ENCODE peak calls at places on chromosome 15, in five cellular contexts. E is coronary artery, B is left lung, N is fibroblast of lung, D is dorsolateral prefrontal cortex. O is an unnamed sample.
A peak's percentile ranks its signal among the peaks of the same experiment; 100 is the strongest.

GRCh38 chr15:97598353-97598798 is 362.1 kb upstream of the ARRDC4 start:
- DNase-seq in N (no peak), D (no peak), B (no peak), E (no peak), O (no peak)

GRCh38 chr15:64622410-64623260 is 152.8 kb downstream of the RBPMS2 start:
- DNase-seq in D (no peak), N (no peak), E (no peak), B (no peak), O (no peak)

GRCh38 chr15:85956515-85957275 is 123.0 kb upstream of the AGBL1 start:
- DNase-seq in E (no peak), N (peak; percentile 7), D (no peak), B (no peak), O (no peak)

GRCh38 chr15:51229907-51230328 is 108.5 kb downstream of the CYP19A1 start:
- DNase-seq in D (no peak), B (no peak), E (no peak), N (peak; percentile 69), O (no peak)

GRCh38 chr15:55357774-55358173 is 38.8 kb downstream of the PIGB start:
- DNase-seq in D (no peak), E (no peak), N (peak; percentile 65), B (no peak), O (no peak)

GRCh38 chr15:31031471-31032064 is 40.1 kb upstream of the MTMR10 start:
- DNase-seq in N (peak; percentile 15), D (no peak), B (no peak), E (no peak), O (no peak)

GRCh38 chr15:47685141-47685870 is 32.0 kb upstream of the SEMA6D start:
- DNase-seq in N (no peak), D (no peak), B (no peak), E (no peak), O (no peak)

GRCh38 chr15:98077186-98077585 is 116.7 kb downstream of the ARRDC4 start:
- DNase-seq in N (no peak), D (no peak), E (no peak), B (peak; percentile 73), O (no peak)

GRCh38 chr15:100107151-100107550 is 234.6 kb downstream of the ADAMTS17 start:
- DNase-seq in N (no peak), E (no peak), D (no peak), B (no peak), O (no peak)

GRCh38 chr15:57923750-57924149 is 141.8 kb downstream of the ALDH1A2 start:
- DNase-seq in E (no peak), D (no peak), N (peak; percentile 18), B (no peak), O (no peak)
- H3K4me3 ChIP-seq in E (peak overlapping the region; percentile 24), D (no peak overlapping the region), N (no peak overlapping the region), B (no peak overlapping the region), O (no peak overlapping the region)

GRCh38 chr15:84819291-84819768 is 2.2 kb downstream of the ALPK3 start:
- DNase-seq in E (peak; percentile 80), N (no peak), D (no peak), B (no peak), O (no peak)

GRCh38 chr15:84817461-84818081 is 415 bp downstream of the ALPK3 start:
- DNase-seq in N (no peak), B (peak; percentile 81), E (peak; percentile 75), D (no peak), O (no peak)

GRCh38 chr15:84816694-84817460 is at the start of gene ALPK3:
- DNase-seq in D (no peak), N (no peak), B (peak; percentile 80), E (peak; percentile 89), O (no peak)

GRCh38 chr15:84819791-84820190 is 2.6 kb downstream of the ALPK3 start:
- DNase-seq in N (no peak), E (no peak), B (no peak), D (no peak), O (no peak)

DNA sequence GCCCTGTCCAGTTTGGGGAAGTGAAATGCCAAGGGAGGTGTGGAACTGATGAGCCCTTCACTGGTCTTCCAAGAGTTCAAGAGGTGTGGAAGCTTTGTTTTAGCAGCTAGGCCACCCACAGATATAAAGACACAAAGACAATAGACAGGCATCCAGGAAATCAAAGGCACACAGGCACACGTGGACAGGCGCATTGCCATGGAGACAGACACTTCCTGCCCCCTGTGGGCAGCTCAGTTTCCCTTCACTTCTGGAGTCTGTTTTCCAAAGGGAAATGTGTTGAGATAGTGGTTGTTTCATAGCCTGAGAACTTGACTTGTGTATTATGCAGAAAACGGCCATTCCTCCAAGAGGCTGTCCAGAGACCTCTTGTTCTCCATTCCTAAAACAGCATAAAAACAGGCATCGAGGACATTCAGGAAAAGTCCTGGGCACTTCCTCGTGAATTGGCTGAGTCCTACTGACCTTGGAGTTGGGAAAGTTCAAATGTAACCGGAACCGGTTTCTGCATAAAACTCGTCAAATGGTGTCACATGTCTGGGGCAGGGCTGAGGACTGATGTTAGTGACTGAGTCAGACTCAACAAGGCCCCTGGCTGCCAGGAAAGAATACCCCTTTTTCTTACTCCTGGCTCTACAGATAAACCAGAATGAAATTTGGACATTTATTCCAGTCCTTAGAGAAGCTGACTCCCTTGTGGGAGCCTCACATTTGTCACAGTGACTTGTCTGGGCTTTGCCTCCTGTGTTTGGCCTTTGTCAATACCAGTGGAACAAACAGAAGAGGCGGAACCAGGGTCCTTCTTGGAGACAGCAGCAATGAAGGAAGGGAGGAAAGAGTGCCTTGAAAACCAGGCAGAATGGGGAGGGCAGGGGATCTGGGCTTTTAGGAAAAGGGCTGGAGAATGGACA is 1.3 kb downstream of the ALPK3 start:
- DNase-seq in B (no peak), E (peak; percentile 74), N (peak; percentile 17), D (no peak), O (no peak)
- H3K27ac ChIP-seq in B (peak overlapping the region; percentile 67), E (peak overlapping the region; percentile 99), N (no peak overlapping the region), D (peak overlapping the region; percentile 71), O (peak overlapping the region; percentile 74)

GRCh38 chr15:40104296-40104864 is 4.3 kb downstream of the BMF start:
- DNase-seq in B (no peak), N (no peak), D (no peak), E (no peak), O (no peak)
- H3K4me3 ChIP-seq in B (peak overlapping the region; percentile 17), N (no peak overlapping the region), D (no peak overlapping the region), E (peak overlapping the region; percentile 29), O (no peak overlapping the region)

DNA sequence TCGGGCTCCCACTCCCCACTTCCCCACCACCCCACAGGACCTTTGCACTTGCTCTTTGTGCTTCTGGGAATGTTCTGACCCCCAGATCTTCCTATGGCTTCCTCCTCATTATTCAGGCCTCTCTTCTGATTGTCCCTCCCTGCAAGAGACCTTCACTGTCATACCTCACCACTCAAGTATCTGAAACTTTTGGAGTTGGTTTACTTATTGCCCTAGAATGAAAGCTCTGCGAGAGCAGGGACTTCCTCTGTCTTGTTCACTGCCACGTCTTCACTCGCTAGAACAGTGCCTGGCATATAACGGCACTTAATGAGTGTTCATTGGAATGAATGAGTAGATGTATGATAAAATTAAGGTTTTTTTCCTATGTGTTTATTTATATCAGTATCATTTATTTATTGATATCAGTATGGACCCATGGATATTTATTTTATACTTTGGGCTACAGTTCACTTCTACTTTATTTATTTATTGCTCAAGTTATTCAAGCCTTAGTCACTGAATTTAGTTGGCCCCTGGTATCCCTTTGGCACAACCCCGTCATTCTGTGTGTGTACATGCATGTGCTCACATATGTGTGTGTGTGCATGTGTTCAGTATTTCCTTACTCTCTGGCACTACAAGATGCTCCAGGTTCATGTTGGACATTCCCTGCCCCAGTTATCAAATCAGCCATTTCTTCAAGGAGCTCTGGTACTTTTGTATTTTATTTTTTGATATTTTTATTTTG is 197.6 kb downstream of the THSD4 start:
- DNase-seq in E (no peak), N (no peak), D (no peak), B (no peak), O (no peak)
- H3K27ac ChIP-seq in E (no peak overlapping the region), N (no peak overlapping the region), D (no peak overlapping the region), B (no peak overlapping the region), O (no peak overlapping the region)

GRCh38 chr15:54083501-54083900 is 105.3 kb downstream of the UNC13C start:
- DNase-seq in D (no peak), N (no peak), E (no peak), B (no peak), O (no peak)
- H3K4me3 ChIP-seq in D (no peak overlapping the region), N (no peak overlapping the region), E (no peak overlapping the region), B (no peak overlapping the region), O (no peak overlapping the region)

GRCh38 chr15:66648588-66648987 is 53.4 kb upstream of the SMAD6 start:
- DNase-seq in N (no peak), E (no peak), D (no peak), B (no peak), O (no peak)

GRCh38 chr15:66649235-66649984 is 52.6 kb upstream of the SMAD6 start:
- DNase-seq in E (no peak), B (no peak), D (no peak), N (no peak), O (no peak)

GRCh38 chr15:66646308-66646707 is 55.7 kb upstream of the SMAD6 start:
- DNase-seq in B (no peak), D (no peak), N (no peak), E (peak; percentile 85), O (no peak)

GRCh38 chr15:66646799-66647198 is 55.2 kb upstream of the SMAD6 start:
- DNase-seq in E (no peak), D (no peak), N (no peak), B (no peak), O (no peak)

DNA sequence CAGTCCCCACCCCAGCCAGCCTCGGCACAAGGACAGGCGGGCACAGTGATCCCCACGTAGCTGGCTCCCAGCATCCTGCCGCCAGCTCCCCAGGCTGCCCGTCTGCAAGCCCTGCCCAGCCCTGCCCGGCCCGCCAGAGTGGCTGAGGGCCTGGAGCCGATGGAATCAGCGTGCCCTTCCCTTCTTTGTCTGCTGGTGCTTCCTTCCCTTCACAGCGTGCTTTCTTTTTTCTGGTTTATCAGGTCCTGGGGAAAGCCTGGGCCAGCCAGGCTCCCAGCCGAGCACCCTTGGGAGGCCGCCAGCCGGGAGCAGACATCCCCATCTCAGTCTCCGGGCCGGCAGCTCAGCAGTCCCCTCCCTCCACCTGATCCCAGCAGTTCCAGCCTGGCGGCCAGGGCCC is 54.7 kb upstream of the SMAD6 start:
- DNase-seq in N (no peak), B (no peak), D (no peak), E (no peak), O (no peak)
- H3K27ac ChIP-seq in N (no peak overlapping the region), B (peak overlapping the region; percentile 70), D (peak overlapping the region; percentile 53), E (peak overlapping the region; percentile 36), O (peak overlapping the region; percentile 29)

GRCh38 chr15:75130597-75131268 is 70.9 kb upstream of the C15orf39 start:
- DNase-seq in D (no peak), B (no peak), E (no peak), N (no peak), O (no peak)
- H3K4me3 ChIP-seq in D (no peak overlapping the region), B (peak overlapping the region; percentile 9), E (no peak overlapping the region), N (no peak overlapping the region), O (no peak overlapping the region)

GRCh38 chr15:70324001-70324974 is 226.6 kb upstream of the TLE3 start:
- DNase-seq in E (no peak), D (no peak), B (no peak), N (peak; percentile 63), O (peak; percentile 91)
- H3K27ac ChIP-seq in E (no peak overlapping the region), D (peak overlapping the region; percentile 21), B (no peak overlapping the region), N (peak overlapping the region; percentile 5), O (peak overlapping the region; percentile 62)

O was measured in vagina.